ENCODE peak calls at places on chromosomes 12 and 14, in five cellular contexts. D, C, T, O and W are unnamed samples.

GRCh38 chr14:71932229-71932951 is at the start of gene RGS6:
- DNase-seq in D (peak; percentile 56), C (no peak), T (peak; percentile 57), O (peak; percentile 70), W (peak; percentile 59)

GRCh38 chr12:112422531-112422930 is 3.8 kb downstream of the PTPN11 start:
- DNase-seq in D (no peak), C (no peak), T (no peak), O (no peak), W (no peak)

GRCh38 chr12:67067453-67068203 is 201.5 kb upstream of the CAND1 start:
- DNase-seq in D (no peak), C (no peak), T (no peak), O (peak; percentile 54), W (peak; percentile 12)

GRCh38 chr14:22824711-22825359 is 4.9 kb upstream of the MRPL52 start:
- DNase-seq in D (no peak), C (no peak), T (no peak), O (peak; percentile 96), W (no peak)

GRCh38 chr14:67517083-67517482 is 16.0 kb upstream of the PLEKHH1 start:
- DNase-seq in D (no peak), C (no peak), T (no peak), O (no peak), W (peak; percentile 58)

GRCh38 chr12:19131020-19131431 is 1.5 kb downstream of the PLEKHA5 start:
- DNase-seq in D (peak; percentile 6), C (no peak), T (no peak), O (peak; percentile 88), W (peak; percentile 14)

GRCh38 chr12:14756331-14757143 is 46.7 kb downstream of the WBP11 start:
- DNase-seq in D (peak; percentile 42), C (no peak), T (peak; percentile 64), O (no peak), W (peak; percentile 26)

GRCh38 chr12:68175566-68176033 is 16.1 kb upstream of the IFNG start:
- DNase-seq in D (no peak), C (peak; percentile 81), T (no peak), O (peak; percentile 25), W (no peak)

GRCh38 chr12:41402804-41403203 is 214.7 kb downstream of the PDZRN4 start:
- DNase-seq in D (peak; percentile 2), C (no peak), T (no peak), O (no peak), W (no peak)

GRCh38 chr14:70754989-70755388 is 54.3 kb downstream of the MAP3K9 start:
- DNase-seq in D (peak; percentile 5), C (no peak), T (no peak), O (peak; percentile 91), W (no peak)

GRCh38 chr14:102666635-102667034 is 74.2 kb downstream of the RCOR1 start:
- DNase-seq in D (no peak), C (no peak), T (no peak), O (no peak), W (no peak)

GRCh38 chr12:101108130-101108529 is 101.9 kb downstream of the SLC5A8 start:
- DNase-seq in D (no peak), C (no peak), T (no peak), O (no peak), W (no peak)

GRCh38 chr12:47383942-47384341 is 304.2 kb upstream of the AMIGO2 start:
- DNase-seq in D (no peak), C (no peak), T (no peak), O (peak; percentile 25), W (no peak)

GRCh38 chr12:4438834-4439596 is 6.6 kb downstream of the FGF6 start:
- DNase-seq in D (no peak), C (no peak), T (no peak), O (no peak), W (no peak)

GRCh38 chr14:32657081-32657480 is 281.6 kb upstream of the NPAS3 start:
- DNase-seq in D (peak; percentile 45), C (no peak), T (no peak), O (peak; percentile 62), W (no peak)

GRCh38 chr14:80987235-80988032 is 32.0 kb downstream of the TSHR start:
- DNase-seq in D (peak; percentile 71), C (peak; percentile 74), T (no peak), O (peak; percentile 68), W (peak; percentile 68)

GRCh38 chr14:101360045-101360931 is 201.0 kb upstream of the DIO3 start:
- DNase-seq in D (no peak), C (no peak), T (no peak), O (no peak), W (no peak)

GRCh38 chr12:51621155-51621922 is 30.3 kb downstream of the SCN8A start:
- DNase-seq in D (no peak), C (no peak), T (no peak), O (no peak), W (no peak)

GRCh38 chr12:55933158-55933798 is 2.3 kb downstream of the DGKA start:
- DNase-seq in D (no peak), C (no peak), T (peak; percentile 66), O (peak; percentile 97), W (no peak)

GRCh38 chr14:54221432-54221803 is 175.4 kb upstream of the CDKN3 start:
- DNase-seq in D (no peak), C (no peak), T (no peak), O (no peak), W (no peak)

GRCh38 chr14:24274101-24274543 is 2.7 kb upstream of the RABGGTA start:
- DNase-seq in D (no peak), C (peak; percentile 48), T (no peak), O (peak; percentile 99), W (peak; percentile 56)

GRCh38 chr12:121203482-121203881 is 6.4 kb upstream of the P2RX4 start:
- DNase-seq in D (no peak), C (no peak), T (no peak), O (no peak), W (no peak)

GRCh38 chr12:122726056-122726558 is 4.5 kb downstream of the HCAR1 start:
- DNase-seq in D (no peak), C (no peak), T (no peak), O (peak; percentile 92), W (no peak)

GRCh38 chr12:122722347-122722746 is 5.7 kb upstream of the HCAR3 start:
- DNase-seq in D (no peak), C (no peak), T (no peak), O (no peak), W (no peak)

GRCh38 chr12:122725452-122725851 is 5.2 kb downstream of the HCAR1 start:
- DNase-seq in D (no peak), C (no peak), T (no peak), O (no peak), W (no peak)

GRCh38 chr12:122721057-122721545 is 4.5 kb upstream of the HCAR3 start:
- DNase-seq in D (no peak), C (no peak), T (no peak), O (peak; percentile 97), W (no peak)

GRCh38 chr12:122724641-122725243 is 5.9 kb downstream of the HCAR1 start:
- DNase-seq in D (no peak), C (no peak), T (no peak), O (no peak), W (no peak)
- H3K27ac ChIP-seq in D (no peak overlapping the region), C (no peak overlapping the region), T (no peak overlapping the region), O (peak overlapping the region; percentile 90), W (no peak overlapping the region)

GRCh38 chr14:105843444-105844046 is 317.2 kb downstream of the TMEM121 start:
- DNase-seq in D (no peak), C (no peak), T (peak; percentile 26), O (no peak), W (no peak)

GRCh38 chr14:105841022-105842009 is 314.9 kb downstream of the TMEM121 start:
- DNase-seq in D (no peak), C (no peak), T (peak; percentile 34), O (no peak), W (no peak)

GRCh38 chr14:105840266-105841021 is 314.1 kb downstream of the TMEM121 start:
- DNase-seq in D (no peak), C (no peak), T (peak; percentile 41), O (no peak), W (no peak)

GRCh38 chr14:105844047-105844630 is 317.8 kb downstream of the TMEM121 start:
- DNase-seq in D (no peak), C (no peak), T (no peak), O (no peak), W (no peak)

DNA sequence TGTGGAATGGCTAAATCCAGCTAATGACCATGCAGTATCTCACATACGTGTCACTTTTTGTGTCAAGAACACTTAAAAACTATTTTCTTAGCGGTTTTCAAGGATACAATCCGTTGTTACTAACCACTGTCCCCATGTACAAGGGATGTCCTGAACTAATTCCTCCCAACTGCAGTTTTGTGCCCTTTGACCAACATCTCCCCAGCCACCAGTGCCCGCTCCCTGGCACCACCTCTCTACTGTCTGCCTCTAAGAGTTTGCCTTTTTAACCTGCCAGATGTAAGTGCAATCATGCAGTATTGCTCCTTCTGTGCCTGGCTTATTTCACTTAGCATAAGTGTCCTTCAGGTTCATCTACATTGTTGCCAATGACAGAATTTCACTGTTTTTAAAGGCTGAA is 315.7 kb downstream of the TMEM121 start:
- DNase-seq in D (no peak), C (no peak), T (no peak), O (no peak), W (no peak)
- H3K9me3 ChIP-seq in D (no peaks in the 10 kb centered on the region), C (no peaks in the 10 kb centered on the region), T (no peaks in the 10 kb centered on the region), O (peaks cover 61% of the 10 kb centered on the region), W (no peaks in the 10 kb centered on the region)

DNA sequence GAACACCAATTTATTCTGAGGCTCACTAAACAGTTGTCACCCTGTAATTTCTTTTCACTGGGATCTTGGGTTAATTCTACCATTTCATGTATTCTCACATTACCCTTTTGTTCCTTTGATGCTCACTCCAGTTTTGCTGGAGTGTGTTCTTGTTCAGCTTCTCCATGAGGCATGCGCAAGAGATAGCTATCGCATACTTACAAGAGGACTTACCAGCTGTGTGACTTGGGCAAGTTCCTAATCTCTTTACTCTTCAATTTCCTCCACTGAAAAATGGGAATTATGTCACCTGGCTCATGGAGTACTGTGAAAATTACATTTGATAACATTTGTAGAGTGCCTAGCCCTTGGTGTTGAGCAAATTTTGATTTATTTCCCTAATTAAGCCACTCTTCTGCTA is 56.5 kb upstream of the JDP2 start:
- DNase-seq in D (no peak), C (no peak), T (no peak), O (no peak), W (no peak)
- H3K27ac ChIP-seq in D (no peak overlapping the region), C (no peak overlapping the region), T (no peak overlapping the region), O (no peak overlapping the region), W (no peak overlapping the region)

GRCh38 chr14:48456051-48456450 is 780.6 kb upstream of the MDGA2 start:
- DNase-seq in D (no peak), C (no peak), T (no peak), O (no peak), W (no peak)
- H3K9me3 ChIP-seq in D (no peaks in the 10 kb centered on the region), C (no peaks in the 10 kb centered on the region), T (no peaks in the 10 kb centered on the region), O (peaks cover 6% of the 10 kb centered on the region), W (no peaks in the 10 kb centered on the region)

DNA sequence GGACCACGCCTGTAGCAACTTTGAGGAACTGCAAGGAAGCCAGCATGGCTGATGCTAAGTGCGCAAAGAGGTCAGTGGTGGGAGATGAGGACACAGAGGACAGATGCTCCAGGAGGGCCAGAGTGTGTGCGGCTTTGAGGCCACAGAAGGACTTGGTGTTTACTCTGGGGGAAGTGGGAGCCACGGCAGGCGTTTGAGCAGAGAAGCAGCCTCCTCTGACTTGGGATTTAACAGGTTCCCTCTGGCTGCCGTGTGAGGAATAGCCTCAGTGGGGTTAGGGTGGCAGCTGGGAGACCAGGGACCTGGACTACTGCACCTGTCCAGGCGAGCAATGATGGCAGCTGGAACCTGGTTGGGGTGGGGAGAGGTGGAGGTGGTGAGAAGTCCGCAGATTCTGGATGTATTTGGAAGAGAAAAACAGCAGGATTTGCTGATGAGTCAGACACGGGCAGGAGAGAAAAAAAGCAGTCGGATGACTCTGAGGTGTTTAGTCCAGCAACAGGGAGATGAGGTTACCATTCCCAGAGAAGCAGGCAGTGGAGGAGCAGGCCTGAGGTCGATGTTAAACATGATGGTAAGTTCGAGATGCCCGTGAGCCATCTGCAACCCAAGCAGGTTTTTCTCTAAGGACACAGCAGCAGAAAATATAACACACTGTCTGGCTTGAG is 143.5 kb downstream of the SCARB1 start:
- DNase-seq in D (no peak), C (no peak), T (no peak), O (peak; percentile 77), W (peak; percentile 83)
- H3K27ac ChIP-seq in D (peak overlapping the region; percentile 64), C (no peak overlapping the region), T (peak overlapping the region; percentile 75), O (no peak overlapping the region), W (peak overlapping the region; percentile 94)